ENCODE peak calls at places on chromosomes 4 and X, in ten cellular contexts. J, Q, D, E, Z, S, P, R, Y and W are unnamed samples.

GRCh38 chr4:45370370-45370769 is 644.0 kb upstream of the GNPDA2 start:
- DNase-seq in J (no peak), Q (no peak), D (no peak), E (no peak), Z (no peak), S (no peak), P (no peak), R (no peak), Y (no peak), W (no peak)

GRCh38 chrX:133921764-133922389 is 63.5 kb downstream of the GPC3 start:
- DNase-seq in J (peak; percentile 72), Q (peak; percentile 16), D (peak; percentile 41), E (peak; percentile 8), Z (peak; percentile 14), S (peak; percentile 11), P (peak; percentile 11), R (peak; percentile 24), Y (peak; percentile 14), W (peak; percentile 11)

GRCh38 chrX:102723456-102723855 is 2.9 kb downstream of the GPRASP3 start:
- DNase-seq in J (no peak), Q (no peak), D (no peak), E (peak; percentile 29), Z (no peak), S (no peak), P (no peak), R (no peak), Y (no peak), W (no peak)

GRCh38 chr4:19123681-19124080 is 1102.1 kb upstream of the LCORL start:
- DNase-seq in J (no peak), Q (no peak), D (no peak), E (no peak), Z (no peak), S (no peak), P (no peak), R (no peak), Y (no peak), W (no peak)

GRCh38 chrX:150508461-150509367 is 59.7 kb upstream of the MTM1 start:
- DNase-seq in J (peak; percentile 65), Q (peak; percentile 42), D (no peak), E (no peak), Z (no peak), S (no peak), P (no peak), R (no peak), Y (no peak), W (peak; percentile 51)

GRCh38 chr4:636628-636950 is 11.2 kb downstream of the PDE6B start:
- DNase-seq in J (no peak), Q (no peak), D (no peak), E (no peak), Z (no peak), S (no peak), P (peak; percentile 47), R (no peak), Y (no peak), W (no peak)

GRCh38 chr4:87007345-87008181 is 72.8 kb downstream of the AFF1 start:
- DNase-seq in J (peak; percentile 59), Q (no peak), D (peak; percentile 56), E (peak; percentile 56), Z (no peak), S (no peak), P (peak; percentile 75), R (peak; percentile 31), Y (peak; percentile 50), W (peak; percentile 40)

GRCh38 chr4:69096111-69096656 is at the start of gene UGT2B7:
- DNase-seq in J (no peak), Q (no peak), D (no peak), E (no peak), Z (no peak), S (no peak), P (no peak), R (no peak), Y (no peak), W (no peak)

GRCh38 chr4:89266128-89266527 is 41.5 kb downstream of the GPRIN3 start:
- DNase-seq in J (no peak), Q (no peak), D (no peak), E (no peak), Z (no peak), S (no peak), P (no peak), R (no peak), Y (no peak), W (no peak)